ENCODE peak calls at places on chromosomes 7 and 10, in five cellular contexts. E, K, Z, J and C are unnamed samples.

GRCh38 chr7:117251687-117252086 is 71.2 kb downstream of the WNT2 start:
- DNase-seq in K (no peak), J (no peak), Z (peak), E (no peak), C (peak)

GRCh38 chr10:14880201-14880600 is 1.5 kb downstream of the SUV39H2 start:
- DNase-seq in Z (no peak), E (no peak), K (no peak), J (no peak), C (no peak)

GRCh38 chr7:113010377-113010776 is 76.2 kb downstream of the GPR85 start:
- DNase-seq in E (no peak), J (no peak), Z (no peak), K (no peak), C (no peak)

GRCh38 chr10:22988581-22989360 is 60.9 kb downstream of the ARMC3 start:
- DNase-seq in Z (peak), K (peak), E (peak), J (peak), C (no peak)

GRCh38 chr7:106276513-106276912 is 8.3 kb downstream of the NAMPT start:
- DNase-seq in J (no peak), Z (no peak), K (no peak), E (no peak), C (no peak)

GRCh38 chr10:86017841-86018734 is 348.5 kb downstream of the GRID1 start:
- DNase-seq in J (no peak), E (no peak), Z (no peak), K (no peak), C (no peak)

GRCh38 chr7:1752771-1753562 is 82.9 kb downstream of the ELFN1 start:
- DNase-seq in E (no peak), Z (no peak), J (no peak), K (no peak), C (no peak)

GRCh38 chr7:106126170-106126938 is 14.2 kb upstream of the SYPL1 start:
- DNase-seq in J (no peak), Z (peak), E (peak), K (no peak), C (no peak)

GRCh38 chr7:132518102-132518838 is 58.0 kb downstream of the PLXNA4 start:
- DNase-seq in J (no peak), E (no peak), Z (no peak), K (no peak), C (no peak)